ENCODE peak calls at places on chromosome 22, in seven cellular contexts. E is MM.1S, A is A549, Q is WTC11, V is adrenal gland, M is choroid plexus epithelial cell, C is bronchial epithelial cell. U is an unnamed sample.

GRCh38 chr22:33038131-33038772 is 19.9 kb downstream of the SYN3 start:
- DNase-seq in V (no peak), C (no peak), M (peak), A (no peak), E (no peak), Q (no peak), U (no peak)

GRCh38 chr22:44426981-44427380 is 71.1 kb downstream of the RTL6 start:
- DNase-seq in M (no peak), Q (no peak), V (no peak), A (no peak), E (no peak), C (no peak), U (no peak)

GRCh38 chr22:24845036-24845918 is 39.3 kb downstream of the SGSM1 start:
- DNase-seq in E (no peak), V (peak), Q (no peak), C (peak), A (no peak), M (peak), U (no peak)

GRCh38 chr22:47289316-47289985 is 527.0 kb downstream of the TBC1D22A start:
- DNase-seq in C (no peak), V (no peak), Q (peak), A (no peak), M (no peak), E (no peak), U (no peak)

GRCh38 chr22:36419912-36420882 is 32.4 kb upstream of the MYH9 start:
- DNase-seq in E (no peak), Q (no peak), A (no peak), C (no peak), V (no peak), M (no peak), U (no peak)

GRCh38 chr22:46735747-46736608 is 2.1 kb downstream of the CERK start:
- DNase-seq in A (no peak), V (no peak), E (no peak), M (no peak), Q (peak), C (no peak), U (no peak)

GRCh38 chr22:36865346-36865745 is 4.5 kb downstream of the NCF4 start:
- DNase-seq in C (peak), E (no peak), A (no peak), V (no peak), Q (peak), M (no peak), U (no peak)

GRCh38 chr22:23498811-23499798 is 81.0 kb downstream of the IGLL1 start:
- DNase-seq in Q (no peak), A (no peak), C (no peak), V (no peak), E (no peak), M (no peak), U (no peak)

GRCh38 chr22:40951795-40952602 is 821 bp downstream of the RBX1 start:
- DNase-seq in C (peak), M (no peak), E (no peak), Q (no peak), V (no peak), A (no peak), U (peak)

GRCh38 chr22:19723990-19724827 is 870 bp downstream of the GP1BB start:
- DNase-seq in M (peak), V (no peak), A (no peak), C (no peak), Q (peak), E (no peak), U (no peak)

GRCh38 chr22:23190526-23190925 is 10.2 kb downstream of the BCR start:
- DNase-seq in E (no peak), C (no peak), V (no peak), Q (no peak), A (no peak), M (no peak), U (no peak)

GRCh38 chr22:19819209-19819910 is 35.3 kb downstream of the GNB1L start:
- DNase-seq in V (peak), A (no peak), C (no peak), M (no peak), Q (no peak), E (no peak), U (no peak)

GRCh38 chr22:17707526-17707925 is 66.7 kb downstream of the BID start:
- DNase-seq in V (no peak), A (no peak), C (no peak), Q (no peak), M (peak), E (no peak), U (no peak)

GRCh38 chr22:40506762-40507161 is 129.8 kb downstream of the MRTFA start:
- DNase-seq in Q (no peak), V (no peak), M (no peak), E (no peak), A (no peak), C (no peak), U (no peak)

GRCh38 chr22:19875531-19876313 is 21.0 kb upstream of the GNB1L start:
- DNase-seq in C (no peak), E (no peak), A (no peak), Q (peak), M (peak), V (no peak), U (no peak)

GRCh38 chr22:32396255-32396654 is 15.8 kb downstream of the RTCB start:
- DNase-seq in V (no peak), M (no peak), E (no peak), A (no peak), C (no peak), Q (no peak), U (no peak)

GRCh38 chr22:42443240-42444059 is 11.2 kb upstream of the NFAM1 start:
- DNase-seq in V (no peak), M (no peak), Q (no peak), C (peak), E (no peak), A (peak), U (no peak)

GRCh38 chr22:29195964-29196666 is 9.6 kb upstream of the EMID1 start:
- DNase-seq in C (no peak), M (no peak), A (no peak), E (no peak), Q (no peak), V (no peak), U (peak)

GRCh38 chr22:17842386-17842785 is 68.1 kb upstream of the BID start:
- DNase-seq in V (peak), E (peak), M (peak), Q (no peak), A (no peak), C (no peak), U (peak)

GRCh38 chr22:22687638-22688500 is 43.5 kb downstream of the GGTLC2 start:
- DNase-seq in Q (peak), C (peak), A (no peak), M (peak), E (peak), V (peak), U (peak)

GRCh38 chr22:45612451-45612901 is 59.2 kb upstream of the ATXN10 start:
- DNase-seq in A (no peak), E (no peak), M (peak), Q (no peak), C (peak), V (peak), U (no peak)

GRCh38 chr22:24500251-24500820 is 5.2 kb downstream of the UPB1 start:
- DNase-seq in Q (no peak), E (no peak), A (no peak), V (no peak), C (peak), M (no peak), U (no peak)

GRCh38 chr22:41417622-41418390 is 28.8 kb downstream of the TOB2 start:
- DNase-seq in A (no peak), C (no peak), V (peak), Q (no peak), E (no peak), M (no peak), U (no peak)

GRCh38 chr22:25742918-25743708 is 1.1 kb downstream of the MYO18B start:
- DNase-seq in C (no peak), Q (no peak), V (no peak), E (no peak), A (no peak), M (no peak), U (no peak)

GRCh38 chr22:37201066-37201820 is 11.0 kb downstream of the SSTR3 start:
- DNase-seq in A (no peak), V (no peak), M (no peak), C (no peak), E (no peak), Q (no peak), U (no peak)

GRCh38 chr22:44531487-44531886 is 33.5 kb upstream of the RTL6 start:
- DNase-seq in E (no peak), C (no peak), M (no peak), V (peak), A (no peak), Q (no peak), U (no peak)

GRCh38 chr22:20395897-20396287 is 1.9 kb downstream of the ZNF74 start:
- DNase-seq in Q (no peak), M (no peak), E (no peak), C (no peak), A (no peak), V (no peak), U (no peak)

GRCh38 chr22:24106385-24107381 is 74.6 kb upstream of the SUSD2 start:
- DNase-seq in E (peak), Q (peak), V (peak), C (no peak), A (no peak), M (peak), U (peak)

GRCh38 chr22:37981282-37982011 is 2.9 kb downstream of the SOX10 start:
- DNase-seq in E (no peak), C (no peak), Q (no peak), A (no peak), M (no peak), V (no peak), U (no peak)

GRCh38 chr22:43227231-43227630 is 40.3 kb upstream of the TTLL12 start:
- DNase-seq in Q (no peak), E (no peak), M (peak), V (no peak), A (no peak), C (no peak), U (no peak)

GRCh38 chr22:36294801-36295200 is 41.9 kb downstream of the APOL1 start:
- DNase-seq in M (no peak), V (no peak), Q (no peak), E (no peak), C (no peak), A (no peak), U (no peak)

GRCh38 chr22:48575567-48576332 is 1251.9 kb downstream of the BRD1 start:
- DNase-seq in Q (no peak), M (no peak), V (no peak), C (no peak), A (no peak), E (no peak), U (no peak)

GRCh38 chr22:48576333-48577013 is 1251.2 kb downstream of the BRD1 start:
- DNase-seq in E (no peak), M (no peak), A (peak), V (no peak), C (no peak), Q (peak), U (no peak)

GRCh38 chr22:48578138-48579034 is 1249.3 kb downstream of the BRD1 start:
- DNase-seq in M (no peak), A (no peak), C (no peak), Q (no peak), E (no peak), V (no peak), U (no peak)

GRCh38 chr22:48577691-48578090 is 1250.0 kb downstream of the BRD1 start:
- DNase-seq in E (no peak), V (no peak), M (no peak), C (no peak), A (no peak), Q (no peak), U (no peak)

DNA sequence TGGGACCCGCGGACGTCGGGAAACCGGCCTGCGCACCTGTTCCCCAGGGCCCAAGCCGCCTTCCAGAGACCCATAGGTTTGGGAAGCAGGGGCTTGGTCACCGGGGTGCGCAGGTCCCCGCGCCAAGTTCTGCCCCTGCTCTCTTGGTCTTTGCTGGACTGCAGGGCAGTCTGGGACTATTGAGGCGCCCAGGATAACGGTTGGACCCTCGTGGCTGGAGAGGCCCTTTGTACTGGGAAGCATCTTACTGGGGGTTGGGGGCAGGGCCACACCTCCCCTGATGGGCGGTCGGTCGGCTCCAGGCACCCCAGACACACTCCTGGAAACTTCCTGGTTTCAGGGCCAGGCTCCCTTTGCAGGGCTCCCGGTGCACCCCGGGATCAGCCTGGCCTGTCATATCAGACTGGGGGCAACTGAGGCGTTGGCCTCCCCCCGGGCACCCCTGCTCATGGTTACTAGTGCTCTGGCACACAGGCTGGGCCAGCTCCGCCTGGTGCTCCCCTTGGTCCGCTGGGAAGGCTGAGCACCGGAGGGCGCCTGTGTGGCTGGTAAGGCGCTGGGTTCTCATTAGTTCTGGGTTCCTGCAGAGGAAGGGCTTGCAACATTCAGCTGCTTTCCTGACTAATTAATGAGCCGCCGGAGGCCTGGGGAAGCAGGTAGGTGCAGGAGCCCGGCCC is 1250.5 kb downstream of the BRD1 start:
- DNase-seq in M (no peak), A (no peak), V (no peak), E (no peak), C (no peak), Q (peak), U (no peak)
- TF ChIP-seq CTCF in M (no peak), A (no peak), V (no peak), E (no peak), C (no peak), Q (peak), U (no peak)

GRCh38 chr22:50272103-50272782 is 2.1 kb upstream of the MAPK11 start:
- DNase-seq in Q (no peak), M (no peak), V (no peak), E (no peak), C (no peak), A (no peak), U (no peak)

GRCh38 chr22:50275181-50276055 is 5.2 kb upstream of the MAPK11 start:
- DNase-seq in E (no peak), Q (no peak), C (no peak), V (no peak), A (no peak), M (no peak), U (no peak)

GRCh38 chr22:50276143-50276542 is 6.0 kb upstream of the MAPK11 start:
- DNase-seq in C (no peak), V (peak), E (peak), A (no peak), M (peak), Q (peak), U (peak)

GRCh38 chr22:50271519-50271970 is 1.4 kb upstream of the MAPK11 start:
- DNase-seq in M (peak), V (no peak), C (no peak), E (peak), Q (peak), A (no peak), U (peak)

GRCh38 chr22:50274311-50274710 is 4.1 kb upstream of the MAPK11 start:
- DNase-seq in V (peak), Q (no peak), C (no peak), A (peak), E (peak), M (peak), U (peak)
- TF ChIP-seq CTCF in V (peak), Q (no peak), C (peak), A (peak), E (peak), M (peak), U (peak)

GRCh38 chr22:30260682-30261081 is 6.0 kb downstream of the OSM start:
- DNase-seq in E (no peak), Q (no peak), M (no peak), A (no peak), C (no peak), V (no peak), U (no peak)
- TF ChIP-seq CTCF in E (no peak), Q (no peak), M (no peak), A (no peak), C (no peak), V (no peak), U (no peak)

GRCh38 chr22:27331526-27332281 is 469.9 kb downstream of the MN1 start:
- DNase-seq in V (peak), C (peak), E (no peak), A (peak), Q (peak), M (peak), U (no peak)
- TF ChIP-seq CTCF in V (peak), C (peak), E (peak), A (peak), Q (peak), M (peak), U (no peak)